ENCODE peak calls at places on chromosomes 7 and 10, in six cellular contexts. Y is colonic mucosa, M is NCI-H2081, F is left ventricle myocardium superior, X is DMS 273 treated with DMSO at 0.1 percent for 48 hours, J is GM19239. S is an unnamed sample.

GRCh38 chr7:42175834-42176745 is 60.9 kb downstream of the GLI3 start:
- DNase-seq in Y (no peak), M (no peak), J (no peak), F (no peak), X (no peak), S (no peak)

GRCh38 chr10:52779541-52780390 is 7.2 kb upstream of the MBL2 start:
- DNase-seq in X (no peak), J (peak), Y (peak), F (peak), M (peak), S (peak)

GRCh38 chr10:121243003-121243898 is 355.0 kb downstream of the FGFR2 start:
- DNase-seq in M (no peak), F (no peak), Y (no peak), X (no peak), J (no peak), S (no peak)

GRCh38 chr7:135441791-135442190 is 68.1 kb downstream of the CNOT4 start:
- DNase-seq in Y (no peak), J (no peak), X (no peak), M (no peak), F (no peak), S (no peak)

GRCh38 chr10:76080991-76081390 is 649.6 kb downstream of the LRMDA start:
- DNase-seq in X (no peak), Y (no peak), J (no peak), F (no peak), M (no peak), S (no peak)

GRCh38 chr7:142356166-142356565 is 98.3 kb upstream of the PRSS58 start:
- DNase-seq in X (no peak), Y (no peak), J (no peak), F (no peak), M (peak), S (no peak)

GRCh38 chr7:127578036-127578684 is 7.2 kb downstream of the GCC1 start:
- DNase-seq in F (no peak), M (peak), Y (no peak), J (no peak), X (no peak), S (no peak)

GRCh38 chr10:74891048-74891447 is 64.6 kb downstream of the KAT6B start:
- DNase-seq in M (no peak), F (peak), Y (no peak), J (no peak), X (no peak), S (peak)

GRCh38 chr10:48804740-48805182 is 120.1 kb downstream of the WDFY4 start:
- DNase-seq in M (peak), X (no peak), Y (no peak), F (no peak), J (no peak), S (no peak)

S was measured in left lobe of liver.